ENCODE peak calls at places on chromosome 6, in ten cellular contexts. O is thoracic aorta; I is cardiac muscle cell; S is PC-9; A is AG10803; M is CD4-positive, CD25-positive, alpha-beta regulatory T cell; Q is GM23338; E is breast epithelium; Y is coronary artery; Z is CD8-positive, alpha-beta memory T cell. H is an unnamed sample.

GRCh38 chr6:140001005-140001404 is 626.6 kb upstream of the CITED2 start:
- DNase-seq in S (no peak), E (no peak), Z (no peak), Q (no peak), O (no peak), M (no peak), I (no peak), A (no peak), Y (no peak), H (no peak)

GRCh38 chr6:27297857-27298730 is 14.0 kb downstream of the POM121L2 start:
- DNase-seq in E (no peak), S (peak; percentile 62), Q (peak; percentile 85), M (no peak), A (peak; percentile 40), I (peak; percentile 52), O (no peak), Y (no peak), Z (no peak), H (no peak)

GRCh38 chr6:87705070-87705691 is 3.1 kb upstream of the AKIRIN2 start:
- DNase-seq in M (peak; percentile 6), S (peak; percentile 38), Z (no peak), E (no peak), Q (no peak), O (no peak), I (no peak), Y (no peak), A (no peak), H (no peak)

GRCh38 chr6:28537509-28538140 is 11.9 kb downstream of the GPX5 start:
- DNase-seq in M (no peak), I (no peak), S (no peak), Y (no peak), A (no peak), Z (no peak), O (no peak), E (no peak), Q (peak; percentile 92), H (no peak)

GRCh38 chr6:36033935-36034334 is 6.3 kb downstream of the MAPK14 start:
- DNase-seq in Z (no peak), I (peak; percentile 19), Q (no peak), S (no peak), M (no peak), O (no peak), Y (no peak), E (no peak), A (no peak), H (peak; percentile 55)

GRCh38 chr6:107132330-107132954 is 17.1 kb upstream of the BEND3 start:
- DNase-seq in S (peak; percentile 44), Q (peak; percentile 47), A (no peak), O (no peak), M (no peak), I (peak; percentile 53), Z (no peak), E (no peak), Y (no peak), H (no peak)

GRCh38 chr6:160679402-160679769 is 15.3 kb upstream of the LPA start:
- DNase-seq in O (no peak), M (no peak), A (no peak), Z (no peak), E (no peak), Q (peak; percentile 77), Y (no peak), S (no peak), I (no peak), H (no peak)

GRCh38 chr6:63245908-63246307 is 34.6 kb downstream of the FKBP1C start:
- DNase-seq in E (no peak), I (no peak), S (no peak), A (no peak), O (no peak), M (no peak), Y (no peak), Z (no peak), Q (peak; percentile 48), H (no peak)

GRCh38 chr6:34940030-34940434 is 51.0 kb downstream of the ANKS1A start:
- DNase-seq in M (no peak), O (no peak), E (no peak), I (no peak), S (no peak), Y (no peak), Z (no peak), A (no peak), Q (no peak), H (no peak)

GRCh38 chr6:89745096-89745495 is 74.5 kb downstream of the MDN1 start:
- DNase-seq in S (no peak), Z (no peak), M (no peak), E (no peak), I (no peak), O (no peak), Y (no peak), Q (no peak), A (no peak), H (no peak)

GRCh38 chr6:80445752-80446151 is 339.3 kb downstream of the BCKDHB start:
- DNase-seq in Y (no peak), M (no peak), Z (no peak), I (no peak), Q (no peak), A (no peak), S (no peak), O (no peak), E (no peak), H (no peak)

GRCh38 chr6:113654396-113654795 is 202.7 kb upstream of the MARCKS start:
- DNase-seq in M (no peak), Q (no peak), S (peak; percentile 95), E (peak; percentile 96), A (peak; percentile 82), Z (no peak), O (peak; percentile 93), I (peak; percentile 65), Y (peak; percentile 95), H (no peak)

GRCh38 chr6:31742894-31743293 is 3.1 kb downstream of the MSH5 start:
- DNase-seq in Q (no peak), O (no peak), Z (no peak), Y (no peak), A (no peak), E (no peak), M (no peak), I (no peak), S (no peak), H (no peak)

GRCh38 chr6:169379495-169380070 is 125.9 kb upstream of the THBS2 start:
- DNase-seq in S (no peak), Y (no peak), Z (no peak), M (no peak), A (no peak), Q (no peak), E (no peak), I (no peak), O (no peak), H (no peak)

GRCh38 chr6:88449770-88450169 is 283.6 kb upstream of the CNR1 start:
- DNase-seq in Q (no peak), Z (no peak), M (no peak), A (no peak), E (no peak), I (peak; percentile 42), O (no peak), S (no peak), Y (no peak), H (no peak)

GRCh38 chr6:106514281-106514885 is 114.9 kb downstream of the RTN4IP1 start:
- DNase-seq in I (no peak), Q (no peak), A (no peak), S (peak; percentile 47), O (no peak), E (no peak), M (no peak), Z (no peak), Y (no peak), H (no peak)

GRCh38 chr6:36962874-36963273 is 8.3 kb downstream of the PI16 start:
- DNase-seq in S (no peak), M (peak; percentile 65), Y (no peak), Z (peak; percentile 48), E (no peak), A (no peak), O (no peak), I (peak; percentile 71), Q (peak; percentile 98), H (peak; percentile 86)

GRCh38 chr6:152472325-152472724 is 164.8 kb downstream of the SYNE1 start:
- DNase-seq in A (peak; percentile 35), Y (no peak), Q (no peak), O (no peak), E (no peak), M (no peak), S (no peak), Z (no peak), I (no peak), H (no peak)

GRCh38 chr6:152474341-152474740 is 162.8 kb downstream of the SYNE1 start:
- DNase-seq in Y (no peak), E (no peak), Q (no peak), S (no peak), M (no peak), I (no peak), Z (no peak), A (peak; percentile 47), O (no peak), H (no peak)

GRCh38 chr6:152471459-152472070 is 165.6 kb downstream of the SYNE1 start:
- DNase-seq in E (no peak), M (no peak), S (no peak), Y (no peak), Z (no peak), Q (no peak), O (no peak), I (no peak), A (peak; percentile 49), H (no peak)
- H3K4me3 ChIP-seq in E (no peak overlapping the region), M (no peak overlapping the region), S (no peak overlapping the region), Y (peak overlapping the region; percentile 60), Z (no peak overlapping the region), Q (no peak overlapping the region), O (peak overlapping the region; percentile 72), I (no peak overlapping the region), A (peak overlapping the region; percentile 52), H (no peak overlapping the region)

GRCh38 chr6:10528170-10528981 is 7.2 kb downstream of the GCNT2 start:
- DNase-seq in E (no peak), I (peak; percentile 5), Z (no peak), Y (no peak), O (no peak), S (peak; percentile 91), M (no peak), Q (no peak), A (no peak), H (no peak)
- H3K4me3 ChIP-seq in E (peak overlapping the region; percentile 43), I (no peak overlapping the region), Z (peak overlapping the region; percentile 66), Y (peak overlapping the region; percentile 64), O (peak overlapping the region; percentile 72), S (peak overlapping the region; percentile 76), M (peak overlapping the region; percentile 97), Q (no peak overlapping the region), A (no peak overlapping the region), H (no peak overlapping the region)

DNA sequence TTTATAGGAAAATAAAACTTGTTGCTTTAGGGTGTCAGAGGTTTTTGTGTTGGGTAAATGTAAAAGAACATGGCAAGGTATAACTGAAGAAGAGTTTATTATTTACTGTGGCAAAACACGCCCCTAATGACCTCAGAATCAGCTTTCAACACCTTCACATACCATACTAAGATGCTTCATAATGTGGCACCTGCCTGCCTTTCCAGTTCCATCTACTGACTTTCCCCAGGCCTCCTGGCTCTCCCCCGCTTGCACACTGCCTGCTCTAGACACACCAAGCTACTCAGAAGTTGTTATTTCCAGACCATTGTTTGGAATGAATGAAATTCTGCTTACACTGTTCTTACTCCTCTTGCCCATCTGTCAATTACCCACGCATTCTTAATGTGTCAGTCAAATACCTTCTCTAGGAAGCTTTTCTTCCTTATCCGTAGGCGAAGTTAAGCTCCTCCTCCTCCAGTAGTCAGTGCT is 1.8 kb downstream of the TIAM2 start:
- DNase-seq in Q (peak; percentile 32), O (no peak), E (no peak), S (peak; percentile 47), M (no peak), I (no peak), Y (no peak), A (no peak), Z (no peak), H (no peak)
- H3K4me3 ChIP-seq in Q (peak overlapping the region; percentile 95), O (no peak overlapping the region), E (no peak overlapping the region), S (peak overlapping the region; percentile 59), M (no peak overlapping the region), I (no peak overlapping the region), Y (no peak overlapping the region), A (peak overlapping the region; percentile 6), Z (no peak overlapping the region), H (no peak overlapping the region)

GRCh38 chr6:134849920-134850447 is 99.9 kb downstream of the ALDH8A1 start:
- DNase-seq in E (no peak), I (no peak), Z (no peak), S (no peak), A (no peak), Y (no peak), M (no peak), O (no peak), Q (no peak), H (no peak)
- H3K4me3 ChIP-seq in E (no peak overlapping the region), I (no peak overlapping the region), Z (no peak overlapping the region), S (no peak overlapping the region), A (no peak overlapping the region), Y (no peak overlapping the region), M (no peak overlapping the region), O (no peak overlapping the region), Q (no peak overlapping the region), H (no peak overlapping the region)